ENCODE peak calls at places on chromosomes 11 and 22, in seven cellular contexts. Z is GM06990, M is pancreas, Y is MCF 10A, E is HCT116, B is right lobe of liver, K is esophagus muscularis mucosa. F is an unnamed sample.
A peak's percentile ranks its signal among the peaks of the same experiment; 100 is the strongest.

GRCh38 chr11:134995746-134996145 is 583.7 kb upstream of the B3GAT1 start:
- DNase-seq in Z (no peak), M (no peak), Y (no peak), E (no peak), B (no peak), K (no peak), F (no peak)

GRCh38 chr11:120342678-120343077 is 6.5 kb downstream of the ARHGEF12 start:
- DNase-seq in Z (no peak), M (no peak), Y (no peak), E (no peak), B (no peak), K (no peak), F (no peak)

GRCh38 chr11:61851128-61851899 is 23.2 kb downstream of the FADS2 start:
- DNase-seq in Z (no peak), M (peak; percentile 53), Y (no peak), E (no peak), B (no peak), K (no peak), F (no peak)

GRCh38 chr11:5367461-5368074 is 16.0 kb upstream of the OR51M1 start:
- DNase-seq in Z (no peak), M (no peak), Y (no peak), E (no peak), B (no peak), K (no peak), F (no peak)

GRCh38 chr11:115420524-115420923 is 83.7 kb downstream of the CADM1 start:
- DNase-seq in Z (no peak), M (no peak), Y (no peak), E (no peak), B (no peak), K (no peak), F (no peak)

GRCh38 chr11:111465400-111465799 is 46.8 kb downstream of the BTG4 start:
- DNase-seq in Z (no peak), M (no peak), Y (peak; percentile 36), E (no peak), B (no peak), K (no peak), F (no peak)

GRCh38 chr11:120710354-120711187 is 199.0 kb downstream of the GRIK4 start:
- DNase-seq in Z (no peak), M (no peak), Y (peak; percentile 83), E (peak; percentile 41), B (no peak), K (no peak), F (peak; percentile 81)

GRCh38 chr11:124746621-124747243 is 5.3 kb downstream of the VSIG2 start:
- DNase-seq in Z (peak; percentile 86), M (peak; percentile 89), Y (peak; percentile 90), E (peak; percentile 82), B (peak; percentile 90), K (no peak), F (no peak)

GRCh38 chr11:118606844-118607228 is 579 bp upstream of the PHLDB1 start:
- DNase-seq in Z (no peak), M (peak; percentile 12), Y (no peak), E (no peak), B (no peak), K (no peak), F (no peak)

GRCh38 chr11:78742430-78742829 is 167.8 kb upstream of the NARS2 start:
- DNase-seq in Z (no peak), M (peak; percentile 77), Y (peak; percentile 92), E (no peak), B (peak; percentile 77), K (no peak), F (no peak)

GRCh38 chr11:3037041-3037944 is 19.9 kb downstream of the CARS1 start:
- DNase-seq in Z (no peak), M (peak; percentile 90), Y (peak; percentile 84), E (peak; percentile 31), B (peak; percentile 81), K (peak; percentile 94), F (peak; percentile 89)

GRCh38 chr11:113663567-113663966 is 42.5 kb downstream of the TMPRSS5 start:
- DNase-seq in Z (no peak), M (no peak), Y (no peak), E (no peak), B (no peak), K (no peak), F (no peak)

GRCh38 chr11:78216021-78216420 is 27.3 kb downstream of the USP35 start:
- DNase-seq in Z (no peak), M (no peak), Y (no peak), E (no peak), B (no peak), K (no peak), F (no peak)

GRCh38 chr22:48605856-48606255 is 1221.8 kb downstream of the BRD1 start:
- DNase-seq in Z (no peak), M (no peak), Y (no peak), E (no peak), B (no peak), K (no peak), F (no peak)

DNA sequence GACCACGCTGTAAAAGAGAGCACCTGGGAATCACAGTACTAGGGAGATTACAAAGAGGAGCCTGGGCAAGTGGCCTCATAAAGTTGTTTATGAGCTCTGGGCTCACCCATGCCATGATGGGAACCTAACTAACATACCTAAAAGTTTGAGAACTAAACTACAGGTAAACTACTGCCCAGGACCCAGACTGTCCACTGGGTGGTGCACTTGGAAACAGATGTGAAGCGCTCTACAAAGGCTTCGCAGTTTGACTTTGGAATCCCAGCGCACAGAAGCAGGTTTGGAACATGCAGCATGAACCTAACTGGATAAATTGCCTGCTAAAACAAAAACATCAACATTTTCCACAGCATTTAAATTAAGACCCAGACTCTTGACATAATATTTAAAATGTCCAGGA is 418.6 kb downstream of the FAM181B start:
- DNase-seq in Z (no peak), M (no peak), Y (peak; percentile 55), E (no peak), B (peak; percentile 25), K (no peak), F (no peak)
- TF ChIP-seq CTCF in Z (peak; percentile 61), M (no peak), Y (peak; percentile 35), E (peak; percentile 7), B (peak; percentile 33), K (peak; percentile 15), F (peak; percentile 20)

GRCh38 chr11:65617990-65618751 is 2.6 kb downstream of the PCNX3 start:
- DNase-seq in Z (no peak), M (no peak), Y (no peak), E (no peak), B (no peak), K (no peak), F (no peak)

GRCh38 chr11:65616575-65617001 is 1.0 kb downstream of the PCNX3 start:
- DNase-seq in Z (no peak), M (no peak), Y (no peak), E (no peak), B (no peak), K (no peak), F (no peak)

GRCh38 chr11:65615229-65615949 is at the start of gene PCNX3:
- DNase-seq in Z (peak; percentile 98), M (peak; percentile 99), Y (peak; percentile 100), E (peak; percentile 100), B (peak; percentile 100), K (peak; percentile 100), F (peak; percentile 100)

GRCh38 chr11:65617136-65617850 is 1.7 kb downstream of the PCNX3 start:
- DNase-seq in Z (no peak), M (no peak), Y (no peak), E (no peak), B (no peak), K (no peak), F (no peak)

DNA sequence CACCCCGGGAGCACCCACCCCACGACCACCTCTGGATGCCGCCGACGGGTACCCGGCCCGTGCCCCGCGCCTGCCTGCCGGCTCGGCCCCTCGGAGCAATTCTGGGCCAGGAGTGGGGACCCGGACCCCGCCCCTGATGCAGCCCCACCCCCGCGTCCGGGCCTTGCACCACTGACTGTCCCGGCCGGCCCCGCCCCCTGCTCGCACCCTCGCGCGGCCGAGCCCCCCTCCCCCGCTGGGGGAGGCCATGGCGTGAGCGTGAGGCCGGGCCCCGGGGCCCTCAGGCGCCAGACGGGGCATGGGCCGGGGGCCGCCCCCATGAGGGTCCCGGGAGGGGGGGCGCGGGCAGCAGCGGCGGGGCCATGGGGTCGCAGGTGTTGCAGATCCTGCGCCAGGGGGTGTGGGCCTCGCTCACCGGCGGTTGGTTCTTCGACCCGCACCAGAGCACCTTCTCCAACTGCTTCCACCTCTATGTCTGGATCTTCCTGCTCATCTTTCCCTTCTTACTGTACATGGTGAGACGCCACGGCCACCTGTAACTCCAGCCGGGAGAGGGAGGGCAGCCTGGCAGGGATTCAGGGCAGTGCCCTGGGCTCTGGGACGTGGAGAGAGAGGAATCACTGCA is 486 bp downstream of the PCNX3 start:
- DNase-seq in Z (no peak), M (no peak), Y (no peak), E (no peak), B (no peak), K (no peak), F (no peak)
- TF ChIP-seq CTCF in Z (no peak), M (no peak), Y (no peak), E (no peak), B (no peak), K (no peak), F (no peak)

GRCh38 chr11:8234425-8234821 is 29.3 kb downstream of the LMO1 start:
- DNase-seq in Z (no peak), M (peak; percentile 49), Y (peak; percentile 39), E (peak; percentile 57), B (no peak), K (no peak), F (no peak)
- TF ChIP-seq CTCF in Z (no peak), M (no peak), Y (no peak), E (peak; percentile 61), B (no peak), K (no peak), F (no peak)

GRCh38 chr22:37907036-37907954 is 1.2 kb downstream of the MICALL1 start:
- DNase-seq in Z (no peak), M (peak; percentile 59), Y (peak; percentile 53), E (no peak), B (no peak), K (no peak), F (no peak)

GRCh38 chr22:37904572-37905533 is 1.2 kb upstream of the MICALL1 start:
- DNase-seq in Z (no peak), M (no peak), Y (peak; percentile 92), E (peak; percentile 87), B (no peak), K (no peak), F (no peak)

GRCh38 chr22:37909756-37910155 is 3.7 kb downstream of the MICALL1 start:
- DNase-seq in Z (no peak), M (no peak), Y (no peak), E (no peak), B (no peak), K (no peak), F (no peak)

GRCh38 chr22:37906364-37907008 is 389 bp downstream of the MICALL1 start:
- DNase-seq in Z (peak; percentile 52), M (peak; percentile 69), Y (no peak), E (no peak), B (no peak), K (no peak), F (no peak)

DNA sequence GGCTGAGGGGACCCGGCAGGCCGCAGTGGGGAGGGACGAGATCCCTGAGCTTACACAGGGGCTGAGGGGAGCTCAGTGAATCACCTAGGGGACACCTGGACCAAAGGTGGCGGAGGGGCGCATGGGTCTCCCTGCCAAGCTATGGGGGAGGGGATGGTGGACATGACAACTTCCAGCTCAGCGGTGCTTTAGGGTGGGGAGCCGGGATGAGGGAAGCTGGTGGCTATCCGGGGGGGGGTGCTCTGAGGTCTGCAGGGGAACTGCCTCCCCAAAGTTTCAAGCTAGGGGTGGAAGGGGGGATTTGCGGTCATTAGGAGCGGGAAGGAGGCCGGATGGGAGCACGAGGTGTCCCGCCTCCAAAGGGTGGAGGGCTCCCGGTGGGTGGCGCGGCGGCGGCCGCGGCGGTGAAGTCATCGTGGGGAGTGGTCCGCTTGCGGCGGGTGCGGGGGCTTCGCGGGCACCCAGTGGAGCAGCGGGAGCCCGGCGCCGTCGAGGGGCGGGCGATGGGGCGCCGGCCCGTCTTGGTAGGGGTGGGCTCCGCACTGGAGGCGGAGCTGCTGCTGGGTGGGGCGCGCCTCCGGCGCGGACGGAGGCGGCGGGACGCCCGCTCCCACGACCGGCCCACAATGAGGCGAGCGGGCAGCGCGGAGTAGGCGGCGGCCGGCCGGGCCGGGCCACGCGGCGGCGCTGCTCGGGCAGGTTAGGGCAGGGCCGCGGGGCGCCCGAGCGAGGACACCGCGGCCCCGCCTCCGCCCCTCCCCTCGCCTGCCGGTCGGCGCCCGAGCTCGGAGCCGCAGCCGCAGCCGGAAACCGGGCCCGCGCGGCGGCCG is at the start of gene MICALL1:
- DNase-seq in Z (peak; percentile 83), M (peak; percentile 92), Y (peak; percentile 77), E (no peak), B (peak; percentile 84), K (no peak), F (no peak)
- TF ChIP-seq CTCF in Z (no peak), M (no peak), Y (no peak), E (no peak), B (peak; percentile 18), K (peak; percentile 57), F (peak; percentile 42)

F was measured in osteocyte.